ENCODE peak calls at places on chromosomes 5 and 9, in nine cellular contexts. R, N, H, U, D, W, Y, G and C are unnamed samples.

GRCh38 chr9:112755675-112756074 is 5.1 kb downstream of the SNX30 start:
- DNase-seq in R (no peak), N (no peak), H (no peak), U (no peak), D (no peak), W (no peak), Y (no peak), G (no peak), C (no peak)

GRCh38 chr5:35990524-35990923 is 666 bp downstream of the UGT3A1 start:
- DNase-seq in R (no peak), N (no peak), H (no peak), U (no peak), D (no peak), W (no peak), Y (no peak), G (no peak), C (no peak)

GRCh38 chr5:133052317-133053175 is 733 bp downstream of the HSPA4 start:
- DNase-seq in R (peak; percentile 85), N (peak; percentile 90), H (peak; percentile 66), U (peak; percentile 27), D (peak; percentile 63), W (peak; percentile 9), Y (no peak), G (peak; percentile 79), C (peak; percentile 6)

GRCh38 chr9:95506692-95507455 is 9.9 kb downstream of the PTCH1 start:
- DNase-seq in R (peak; percentile 74), N (peak; percentile 82), H (peak; percentile 35), U (peak; percentile 33), D (peak; percentile 83), W (peak; percentile 23), Y (no peak), G (peak; percentile 79), C (no peak)

GRCh38 chr9:93155716-93156474 is 21.8 kb upstream of the NINJ1 start:
- DNase-seq in R (no peak), N (no peak), H (no peak), U (no peak), D (no peak), W (no peak), Y (no peak), G (no peak), C (no peak)

GRCh38 chr9:96022445-96023031 is 147.0 kb downstream of the ERCC6L2 start:
- DNase-seq in R (peak; percentile 68), N (no peak), H (no peak), U (no peak), D (no peak), W (no peak), Y (no peak), G (no peak), C (no peak)

GRCh38 chr9:19184144-19184917 is 46.2 kb upstream of the DENND4C start:
- DNase-seq in R (peak; percentile 87), N (peak; percentile 87), H (peak; percentile 86), U (peak; percentile 67), D (peak; percentile 96), W (peak; percentile 60), Y (peak; percentile 74), G (peak; percentile 88), C (peak; percentile 91)

GRCh38 chr9:13480688-13481087 is 201.2 kb upstream of the MPDZ start:
- DNase-seq in R (no peak), N (no peak), H (peak; percentile 47), U (no peak), D (no peak), W (no peak), Y (peak; percentile 6), G (no peak), C (no peak)

GRCh38 chr9:35134920-35135319 is 19.3 kb upstream of the ATOSB start:
- DNase-seq in R (no peak), N (no peak), H (no peak), U (no peak), D (no peak), W (no peak), Y (no peak), G (peak; percentile 16), C (no peak)

GRCh38 chr9:135514342-135515082 is 6.7 kb upstream of the LCN1 start:
- DNase-seq in R (peak; percentile 51), N (peak; percentile 43), H (no peak), U (no peak), D (no peak), W (no peak), Y (no peak), G (peak; percentile 38), C (no peak)

GRCh38 chr5:109921735-109922395 is 232.1 kb downstream of the MAN2A1 start:
- DNase-seq in R (peak; percentile 73), N (no peak), H (no peak), U (peak; percentile 69), D (peak; percentile 58), W (peak; percentile 13), Y (no peak), G (no peak), C (no peak)

GRCh38 chr5:82107277-82107676 is 135.5 kb downstream of the ATG10 start:
- DNase-seq in R (no peak), N (no peak), H (peak; percentile 24), U (no peak), D (peak; percentile 67), W (no peak), Y (peak; percentile 1), G (no peak), C (peak; percentile 35)

GRCh38 chr9:4465910-4466309 is 24.4 kb upstream of the SLC1A1 start:
- DNase-seq in R (no peak), N (no peak), H (no peak), U (no peak), D (no peak), W (no peak), Y (no peak), G (no peak), C (no peak)

GRCh38 chr5:178305801-178306200 is 73.2 kb upstream of the PHYKPL start:
- DNase-seq in R (peak; percentile 43), N (peak; percentile 34), H (no peak), U (no peak), D (no peak), W (no peak), Y (no peak), G (peak; percentile 53), C (no peak)

GRCh38 chr5:175357995-175358394 is 86.0 kb downstream of the DRD1 start:
- DNase-seq in R (no peak), N (no peak), H (no peak), U (no peak), D (no peak), W (no peak), Y (no peak), G (no peak), C (no peak)

GRCh38 chr9:89945133-89945532 is 340.3 kb downstream of the GADD45G start:
- DNase-seq in R (no peak), N (no peak), H (no peak), U (no peak), D (peak; percentile 7), W (no peak), Y (no peak), G (no peak), C (no peak)